ENCODE peak calls at places on chromosomes 16 and 17, in eight cellular contexts. W is GM23338; G is A549; U is HAP-1; Q is psoas muscle; E is body of pancreas; Z is ovary; J is CD4-positive, alpha-beta memory T cell. R is an unnamed sample. For H3K4me1, the result is how much of the 10 kb centered on the place peaks cover.

GRCh38 chr17:45096926-45097325 is 35.4 kb downstream of the PLCD3 start:
- DNase-seq in W (no peak), G (no peak), U (no peak), Q (no peak), E (no peak), Z (no peak), J (no peak), R (no peak)

GRCh38 chr16:66240996-66241395 is 125.5 kb upstream of the CDH5 start:
- DNase-seq in W (no peak), G (no peak), U (no peak), Q (no peak), E (no peak), Z (no peak), J (no peak), R (no peak)

GRCh38 chr17:63676540-63676933 is 23.4 kb downstream of the LIMD2 start:
- DNase-seq in W (no peak), G (no peak), U (no peak), Q (no peak), E (no peak), Z (no peak), J (no peak), R (no peak)

GRCh38 chr16:87216824-87217205 is 100.4 kb downstream of the C16orf95 start:
- DNase-seq in W (no peak), G (no peak), U (no peak), Q (no peak), E (no peak), Z (no peak), J (no peak), R (no peak)

GRCh38 chr16:23355106-23355670 is 53.1 kb downstream of the SCNN1B start:
- DNase-seq in W (no peak), G (no peak), U (no peak), Q (no peak), E (no peak), Z (no peak), J (no peak), R (peak)

GRCh38 chr17:5846001-5846400 is 224.2 kb upstream of the WSCD1 start:
- DNase-seq in W (no peak), G (no peak), U (no peak), Q (no peak), E (no peak), Z (no peak), J (no peak), R (no peak)

GRCh38 chr16:12258806-12259205 is 282.3 kb downstream of the SNX29 start:
- DNase-seq in W (no peak), G (no peak), U (no peak), Q (no peak), E (no peak), Z (no peak), J (no peak), R (no peak)

GRCh38 chr16:65667013-65667578 is 545.2 kb upstream of the CDH11 start:
- DNase-seq in W (peak), G (no peak), U (no peak), Q (no peak), E (no peak), Z (no peak), J (no peak), R (no peak)

GRCh38 chr17:72376486-72377345 is 255.9 kb downstream of the SOX9 start:
- DNase-seq in W (no peak), G (no peak), U (no peak), Q (no peak), E (no peak), Z (no peak), J (no peak), R (no peak)

GRCh38 chr17:36463916-36464764 is 22.3 kb upstream of the ZNHIT3 start:
- DNase-seq in W (peak), G (peak), U (peak), Q (peak), E (peak), Z (no peak), J (peak), R (peak)

GRCh38 chr17:51046527-51047384 is 73.9 kb downstream of the SPAG9 start:
- DNase-seq in W (peak), G (peak), U (peak), Q (peak), E (peak), Z (peak), J (no peak), R (peak)

GRCh38 chr17:57895382-57896060 is 45.7 kb upstream of the MRPS23 start:
- DNase-seq in W (no peak), G (peak), U (no peak), Q (no peak), E (peak), Z (no peak), J (no peak), R (no peak)

GRCh38 chr16:24976061-24976779 is 38.9 kb downstream of the ARHGAP17 start:
- DNase-seq in W (no peak), G (no peak), U (no peak), Q (no peak), E (no peak), Z (no peak), J (no peak), R (no peak)

GRCh38 chr17:8289103-8289397 is 580 bp downstream of the RANGRF start:
- DNase-seq in W (peak), G (no peak), U (peak), Q (peak), E (peak), Z (no peak), J (no peak), R (no peak)

GRCh38 chr17:44959821-44960523 is 8.1 kb downstream of the C1QL1 start:
- DNase-seq in W (peak), G (no peak), U (no peak), Q (no peak), E (no peak), Z (no peak), J (no peak), R (no peak)

GRCh38 chr17:45170976-45171337 is 9.3 kb downstream of the HEXIM2 start:
- DNase-seq in W (no peak), G (peak), U (no peak), Q (peak), E (peak), Z (no peak), J (no peak), R (peak)

GRCh38 chr16:17555176-17555575 is 84.4 kb upstream of the XYLT1 start:
- DNase-seq in W (no peak), G (no peak), U (no peak), Q (no peak), E (no peak), Z (no peak), J (no peak), R (no peak)

GRCh38 chr17:71438631-71439146 is 682.1 kb upstream of the SOX9 start:
- DNase-seq in W (no peak), G (peak), U (no peak), Q (no peak), E (no peak), Z (no peak), J (no peak), R (no peak)

GRCh38 chr17:77476006-77476405 is 335.2 kb downstream of the SEC14L1 start:
- DNase-seq in W (no peak), G (no peak), U (no peak), Q (no peak), E (no peak), Z (no peak), J (no peak), R (no peak)
- H3K4me1 ChIP-seq in W (half or more), G (half or more), U (under half), Q (half or more), E (half or more), Z (half or more), J (half or more), R (half or more)

DNA sequence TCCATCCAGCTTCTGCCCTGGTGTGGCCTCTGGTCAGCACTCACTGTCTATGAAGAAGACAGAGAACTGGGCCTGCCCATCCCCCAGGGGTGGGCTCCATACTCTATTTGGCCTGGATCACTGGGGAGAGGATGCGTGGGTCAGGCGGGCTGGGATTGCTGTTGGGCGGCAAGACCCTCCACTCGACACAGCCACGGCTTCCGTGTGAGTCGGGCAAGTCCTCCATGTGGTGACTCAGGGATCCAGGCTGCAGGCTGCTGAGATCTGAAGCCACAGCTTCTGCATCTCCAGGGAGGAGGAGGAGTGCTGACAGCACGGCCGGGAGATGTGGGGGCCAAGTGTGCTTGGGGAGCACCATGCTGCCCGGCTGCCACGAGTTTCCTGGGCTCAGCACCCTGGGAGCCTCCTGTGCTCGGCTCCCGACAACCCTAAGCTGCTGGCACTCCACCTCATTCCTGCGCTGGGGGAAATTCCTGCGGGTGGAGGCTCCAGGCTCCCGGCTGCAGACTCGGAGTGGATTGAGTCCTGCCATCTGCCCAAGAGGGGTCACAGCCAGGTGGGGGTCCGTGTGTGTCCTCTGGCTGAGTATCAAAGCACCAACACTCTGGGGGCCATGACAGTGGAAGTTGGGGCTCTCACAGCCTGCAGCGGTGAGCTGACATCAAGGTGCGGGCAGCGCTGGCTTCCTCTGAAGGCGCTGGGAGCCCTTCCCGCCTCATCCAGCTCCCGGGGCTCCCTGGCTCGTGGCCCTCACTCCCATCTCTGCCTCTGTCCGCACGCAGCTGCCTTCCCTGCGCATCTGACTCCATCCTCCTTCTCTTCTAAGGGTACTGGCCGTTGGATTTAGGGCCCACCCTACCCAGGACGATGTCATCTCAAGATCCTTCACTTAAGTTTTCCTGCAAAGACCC is 24.4 kb upstream of the CBFA2T3 start:
- DNase-seq in W (peak), G (no peak), U (no peak), Q (no peak), E (no peak), Z (no peak), J (no peak), R (peak)
- H3K4me1 ChIP-seq in W (under half), G (under half), U (under half), Q (under half), E (under half), Z (under half), J (under half), R (under half)

GRCh38 chr16:88472637-88473205 is 19.6 kb downstream of the ZFPM1 start:
- DNase-seq in W (no peak), G (no peak), U (no peak), Q (no peak), E (no peak), Z (no peak), J (no peak), R (no peak)

GRCh38 chr16:88471115-88471514 is 18.0 kb downstream of the ZFPM1 start:
- DNase-seq in W (no peak), G (no peak), U (no peak), Q (no peak), E (no peak), Z (no peak), J (no peak), R (no peak)

GRCh38 chr16:88469615-88470395 is 16.7 kb downstream of the ZFPM1 start:
- DNase-seq in W (no peak), G (no peak), U (no peak), Q (no peak), E (no peak), Z (no peak), J (peak), R (no peak)

GRCh38 chr16:88472042-88472441 is 19.0 kb downstream of the ZFPM1 start:
- DNase-seq in W (no peak), G (no peak), U (no peak), Q (no peak), E (no peak), Z (no peak), J (peak), R (no peak)

GRCh38 chr16:88471575-88471974 is 18.5 kb downstream of the ZFPM1 start:
- DNase-seq in W (no peak), G (no peak), U (no peak), Q (no peak), E (no peak), Z (no peak), J (no peak), R (no peak)
- H3K4me1 ChIP-seq in W (under half), G (under half), U (under half), Q (under half), E (half or more), Z (under half), J (half or more), R (under half)

DNA sequence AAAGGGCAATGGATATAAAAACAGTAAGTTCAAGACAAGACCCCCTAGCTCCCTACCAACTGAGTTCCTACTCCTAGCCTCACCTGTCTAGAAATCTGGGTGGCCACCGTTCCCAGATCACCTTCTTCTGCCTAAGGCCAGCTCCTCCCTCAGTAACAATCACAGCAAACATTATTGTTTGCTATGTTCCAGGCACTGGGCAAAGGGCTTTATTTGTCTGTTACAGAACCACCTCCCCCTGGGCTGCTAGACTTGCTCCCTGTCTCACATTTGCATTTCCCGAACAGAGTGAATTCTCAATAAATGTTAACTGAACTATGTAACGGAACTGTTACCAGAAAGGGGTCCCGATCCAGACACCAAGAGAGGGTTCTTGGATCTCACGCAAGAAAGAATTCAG is 6.8 kb downstream of the LRRC3C start:
- DNase-seq in W (no peak), G (no peak), U (no peak), Q (no peak), E (no peak), Z (no peak), J (no peak), R (no peak)
- H3K4me1 ChIP-seq in W (under half), G (under half), U (under half), Q (under half), E (under half), Z (under half), J (under half), R (under half)

GRCh38 chr17:42406602-42407288 is 16.3 kb downstream of the CAVIN1 start:
- DNase-seq in W (no peak), G (no peak), U (no peak), Q (no peak), E (no peak), Z (no peak), J (no peak), R (no peak)
- H3K4me1 ChIP-seq in W (under half), G (half or more), U (under half), Q (half or more), E (under half), Z (under half), J (under half), R (under half)

GRCh38 chr16:56990407-56991286 is 1.3 kb downstream of the NLRC5 start:
- DNase-seq in W (no peak), G (no peak), U (no peak), Q (no peak), E (no peak), Z (no peak), J (no peak), R (no peak)
- H3K4me1 ChIP-seq in W (under half), G (under half), U (under half), Q (under half), E (under half), Z (under half), J (half or more), R (under half)

GRCh38 chr17:21140911-21141310 is 14.1 kb downstream of the DHRS7B start:
- DNase-seq in W (no peak), G (no peak), U (no peak), Q (no peak), E (no peak), Z (no peak), J (no peak), R (no peak)

GRCh38 chr17:21146362-21147021 is 19.7 kb downstream of the DHRS7B start:
- DNase-seq in W (no peak), G (no peak), U (no peak), Q (no peak), E (no peak), Z (no peak), J (no peak), R (no peak)

GRCh38 chr17:21149626-21150025 is 22.9 kb downstream of the DHRS7B start:
- DNase-seq in W (no peak), G (no peak), U (no peak), Q (no peak), E (no peak), Z (no peak), J (no peak), R (no peak)

GRCh38 chr17:21143695-21144094 is 16.9 kb downstream of the DHRS7B start:
- DNase-seq in W (no peak), G (no peak), U (no peak), Q (no peak), E (no peak), Z (no peak), J (no peak), R (no peak)
- H3K4me1 ChIP-seq in W (under half), G (under half), U (under half), Q (under half), E (under half), Z (under half), J (under half), R (under half)

DNA sequence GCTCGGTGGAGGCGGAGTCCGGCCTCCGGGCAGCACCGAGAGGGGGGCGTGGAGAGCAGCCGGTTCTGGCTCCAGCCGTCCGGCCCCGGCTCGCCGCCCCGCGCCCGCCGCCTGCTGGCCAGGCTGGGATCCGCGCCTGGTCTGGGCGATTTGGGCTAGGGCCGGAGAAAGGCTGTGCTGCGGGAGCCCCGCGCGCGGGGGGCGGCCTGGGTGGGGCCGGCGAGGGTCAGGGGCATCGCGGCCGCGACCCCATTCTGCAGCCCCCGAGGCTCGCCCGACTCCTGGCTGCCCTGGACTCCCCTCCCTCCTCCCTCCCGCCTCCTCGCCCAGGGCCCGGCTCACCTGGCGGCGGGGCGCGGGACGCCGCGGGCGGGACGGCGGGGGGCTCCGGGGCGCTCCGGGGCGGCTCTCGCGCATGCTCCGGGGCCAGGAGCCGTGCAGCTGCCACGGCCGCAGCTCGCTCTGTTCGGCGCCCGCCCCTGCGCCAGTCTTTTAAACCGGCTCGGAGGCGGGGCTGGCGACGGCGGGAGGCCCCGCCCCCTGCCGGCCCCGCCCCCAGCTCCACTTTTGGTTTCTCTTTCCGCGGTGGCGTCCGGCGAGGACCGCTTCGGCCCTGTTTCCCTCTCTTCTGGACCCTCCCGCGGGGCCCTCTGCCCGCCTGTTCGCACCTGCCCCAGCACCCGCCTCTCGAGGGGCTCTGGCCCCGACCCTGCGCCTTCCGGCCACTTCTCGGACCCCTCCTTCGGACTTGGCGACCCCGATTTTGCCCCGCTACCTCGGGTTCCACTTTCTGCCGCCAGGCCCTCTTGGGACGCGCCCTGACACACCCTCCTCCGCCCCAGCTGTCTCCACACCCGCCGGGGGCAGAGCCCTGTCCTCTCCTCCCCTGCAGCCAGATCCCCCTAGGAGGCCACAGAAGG is at the start of gene SOCS1:
- DNase-seq in W (peak), G (peak), U (peak), Q (peak), E (peak), Z (peak), J (peak), R (peak)
- H3K4me1 ChIP-seq in W (under half), G (under half), U (under half), Q (under half), E (under half), Z (under half), J (half or more), R (under half)

GRCh38 chr16:67392301-67393059 is 818 bp downstream of the TPPP3 start:
- DNase-seq in W (no peak), G (no peak), U (no peak), Q (no peak), E (no peak), Z (no peak), J (no peak), R (peak)
- H3K4me1 ChIP-seq in W (under half), G (under half), U (under half), Q (under half), E (half or more), Z (under half), J (under half), R (under half)